ENCODE peak calls at places on chromosomes 4 and X, in nine cellular contexts. A is CD8-positive, alpha-beta T cell; H is mesothelial cell of epicardium; C is tibial nerve; B is neural crest cell; Z is ovary; K is fibroblast of the aortic adventitia; X is AG09319; F is AG10803. D is an unnamed sample.

GRCh38 chr4:43776371-43776770 is 672.2 kb downstream of the KCTD8 start:
- DNase-seq in A (no peak), H (no peak), C (no peak), B (no peak), Z (no peak), K (peak), X (no peak), F (no peak), D (no peak)

GRCh38 chr4:1775731-1776500 is 17.2 kb upstream of the FGFR3 start:
- DNase-seq in A (no peak), H (no peak), C (no peak), B (no peak), Z (no peak), K (no peak), X (no peak), F (no peak), D (no peak)

GRCh38 chrX:19704117-19704516 is 183.3 kb downstream of the SH3KBP1 start:
- DNase-seq in A (no peak), H (no peak), C (no peak), B (no peak), Z (no peak), K (no peak), X (no peak), F (no peak), D (no peak)

GRCh38 chrX:74133156-74133796 is 170.7 kb upstream of the ZCCHC13 start:
- DNase-seq in A (peak), H (no peak), C (peak), B (peak), Z (no peak), K (peak), X (peak), F (peak), D (no peak)

GRCh38 chr4:3767569-3768288 is 1.5 kb downstream of the ADRA2C start:
- DNase-seq in A (no peak), H (no peak), C (no peak), B (no peak), Z (peak), K (peak), X (no peak), F (no peak), D (no peak)

GRCh38 chr4:139483000-139483399 is 29.1 kb downstream of the RAB33B start:
- DNase-seq in A (no peak), H (no peak), C (no peak), B (no peak), Z (no peak), K (no peak), X (no peak), F (no peak), D (no peak)

GRCh38 chr4:180587379-180587778 is 1655.8 kb upstream of the TENM3 start:
- DNase-seq in A (no peak), H (no peak), C (no peak), B (no peak), Z (no peak), K (no peak), X (no peak), F (no peak), D (no peak)

GRCh38 chrX:43744284-43744683 is 88.2 kb downstream of the MAOA start:
- DNase-seq in A (no peak), H (no peak), C (no peak), B (no peak), Z (no peak), K (no peak), X (no peak), F (no peak), D (no peak)

GRCh38 chr4:112518675-112519074 is 2.7 kb upstream of the NEUROG2 start:
- DNase-seq in A (no peak), H (no peak), C (no peak), B (no peak), Z (no peak), K (no peak), X (no peak), F (no peak), D (no peak)

GRCh38 chr4:112519689-112520597 is 4.0 kb upstream of the NEUROG2 start:
- DNase-seq in A (no peak), H (no peak), C (no peak), B (peak), Z (no peak), K (no peak), X (no peak), F (no peak), D (no peak)

GRCh38 chr4:112522389-112522788 is 6.4 kb upstream of the NEUROG2 start:
- DNase-seq in A (no peak), H (no peak), C (no peak), B (no peak), Z (no peak), K (no peak), X (no peak), F (no peak), D (no peak)

GRCh38 chr4:112521123-112522116 is 5.4 kb upstream of the NEUROG2 start:
- DNase-seq in A (no peak), H (no peak), C (no peak), B (no peak), Z (no peak), K (no peak), X (no peak), F (no peak), D (no peak)

GRCh38 chr4:112520598-112521122 is 4.7 kb upstream of the NEUROG2 start:
- DNase-seq in A (no peak), H (no peak), C (no peak), B (peak), Z (no peak), K (no peak), X (no peak), F (no peak), D (no peak)
- TF ChIP-seq CTCF in A (no peak), H (no peak), C (no peak), B (no peak), Z (no peak), K (no peak), X (no peak), F (no peak), D (no peak)

DNA sequence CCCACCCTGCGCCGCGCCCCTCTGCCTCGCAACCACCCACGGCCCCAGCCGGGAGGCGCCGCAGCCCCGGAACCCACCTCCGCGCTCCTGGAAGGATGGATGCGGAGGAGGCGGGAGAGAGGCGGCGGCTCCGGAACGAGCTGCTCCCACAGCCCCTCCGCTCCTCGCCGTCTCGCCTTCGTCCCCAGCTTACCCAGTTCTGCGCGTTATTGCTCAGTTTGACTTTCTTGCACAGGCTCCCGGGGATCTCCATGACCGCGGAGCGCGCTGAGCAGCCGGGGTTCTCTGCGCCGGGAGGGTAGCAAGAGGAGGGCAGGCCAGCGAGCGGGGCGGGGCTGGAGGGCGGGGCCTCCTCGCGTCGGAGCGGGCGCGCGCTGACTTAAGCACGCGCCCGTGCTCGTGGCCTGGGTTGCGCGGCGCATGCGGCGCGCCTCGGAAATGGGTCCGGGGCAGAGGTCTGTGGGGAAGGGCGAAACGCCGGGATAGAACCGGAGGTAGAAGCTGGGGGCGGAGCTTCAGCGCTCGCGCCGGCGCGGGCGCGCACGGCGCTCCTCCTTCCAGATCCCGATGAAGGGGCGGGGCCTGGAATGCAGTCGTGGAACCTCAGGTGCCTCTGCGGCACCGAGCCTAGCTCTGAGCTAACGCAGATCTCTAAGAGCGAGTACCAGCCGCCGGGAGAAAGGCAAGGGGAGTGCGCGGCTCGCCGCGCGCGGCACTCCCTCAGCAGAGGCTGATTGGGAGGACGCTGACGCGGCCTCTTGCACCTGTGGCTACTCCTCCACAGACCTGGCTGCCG is at the start of gene PAPSS1:
- DNase-seq in A (peak), H (peak), C (peak), B (peak), Z (peak), K (peak), X (peak), F (peak), D (peak)
- TF ChIP-seq CTCF in A (no peak), H (no peak), C (no peak), B (no peak), Z (no peak), K (no peak), X (no peak), F (no peak), D (no peak)

GRCh38 chr4:25427871-25428270 is 50.8 kb downstream of the ANAPC4 start:
- DNase-seq in A (no peak), H (no peak), C (no peak), B (no peak), Z (no peak), K (no peak), X (no peak), F (no peak), D (no peak)
- TF ChIP-seq CTCF in A (no peak), H (no peak), C (no peak), B (no peak), Z (no peak), K (no peak), X (no peak), F (no peak), D (no peak)

GRCh38 chr4:78671812-78672440 is 104.2 kb upstream of the BMP2K start:
- DNase-seq in A (no peak), H (no peak), C (no peak), B (no peak), Z (no peak), K (no peak), X (no peak), F (no peak), D (no peak)

GRCh38 chr4:78667337-78667736 is 108.8 kb upstream of the BMP2K start:
- DNase-seq in A (no peak), H (no peak), C (no peak), B (no peak), Z (no peak), K (no peak), X (no peak), F (no peak), D (no peak)

GRCh38 chr4:78666830-78667258 is 109.3 kb upstream of the BMP2K start:
- DNase-seq in A (no peak), H (no peak), C (no peak), B (no peak), Z (no peak), K (no peak), X (no peak), F (no peak), D (no peak)

GRCh38 chr4:78667764-78668163 is 108.4 kb upstream of the BMP2K start:
- DNase-seq in A (no peak), H (no peak), C (no peak), B (no peak), Z (no peak), K (no peak), X (no peak), F (no peak), D (no peak)

DNA sequence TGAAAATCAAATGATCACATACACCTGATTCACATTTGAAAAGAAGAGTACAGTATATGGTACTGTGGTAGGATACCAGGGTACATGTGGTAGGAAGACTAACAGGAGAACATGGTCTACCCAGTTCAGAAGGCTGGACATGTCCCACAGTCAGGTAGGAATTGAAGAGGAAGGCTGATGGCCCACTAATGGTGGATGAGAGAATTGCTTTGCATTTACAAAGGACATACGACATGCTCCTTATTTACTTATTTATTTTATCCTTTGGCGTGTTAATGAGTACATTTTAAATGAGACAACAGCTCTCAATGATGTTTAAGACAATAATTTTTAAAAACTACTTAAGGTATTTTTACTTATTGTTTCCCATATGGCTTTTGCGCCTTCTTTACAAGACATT is 106.7 kb upstream of the BMP2K start:
- DNase-seq in A (no peak), H (no peak), C (no peak), B (no peak), Z (no peak), K (no peak), X (no peak), F (no peak), D (no peak)
- TF ChIP-seq CTCF in A (no peak), H (peak), C (no peak), B (peak), Z (no peak), K (peak), X (no peak), F (no peak), D (no peak)